ENCODE peak calls at places on chromosomes 16 and 17, in four cellular contexts. One of them, this sample, is unnamed.

GRCh38 chr16:57865746-57866528 is 63.6 kb upstream of the KIFC3 start:
- DNase-seq in B cell: no peak
- DNase-seq in neural progenitor cell: no peak
- DNase-seq in CD8-positive, alpha-beta T cell: no peak
- DNase-seq in this sample: no peak

GRCh38 chr17:47946929-47947397 is 5.6 kb downstream of the PNPO start:
- DNase-seq in neural progenitor cell: peak
- DNase-seq in CD8-positive, alpha-beta T cell: peak
- DNase-seq in B cell: peak
- DNase-seq in this sample: peak

GRCh38 chr16:1008085-1008484 is 26.5 kb downstream of the SOX8 start:
- DNase-seq in CD8-positive, alpha-beta T cell: no peak
- DNase-seq in B cell: no peak
- DNase-seq in neural progenitor cell: no peak
- DNase-seq in this sample: no peak

GRCh38 chr16:51569204-51569911 is 418.3 kb upstream of the SALL1 start:
- DNase-seq in neural progenitor cell: no peak
- DNase-seq in CD8-positive, alpha-beta T cell: no peak
- DNase-seq in B cell: no peak
- DNase-seq in this sample: no peak

GRCh38 chr16:3120435-3120834 is 8.0 kb downstream of the ZNF205 start:
- DNase-seq in B cell: no peak
- DNase-seq in neural progenitor cell: no peak
- DNase-seq in CD8-positive, alpha-beta T cell: no peak
- DNase-seq in this sample: no peak

GRCh38 chr17:37828313-37829124 is 83.7 kb upstream of the HNF1B start:
- DNase-seq in CD8-positive, alpha-beta T cell: no peak
- DNase-seq in B cell: no peak
- DNase-seq in neural progenitor cell: no peak
- DNase-seq in this sample: no peak

GRCh38 chr17:1640329-1641064 is 5.0 kb downstream of the SCARF1 start:
- DNase-seq in neural progenitor cell: no peak
- DNase-seq in CD8-positive, alpha-beta T cell: no peak
- DNase-seq in B cell: no peak
- DNase-seq in this sample: no peak

GRCh38 chr16:2497116-2497630 is 16.6 kb upstream of the ATP6V0C start:
- DNase-seq in neural progenitor cell: no peak
- DNase-seq in CD8-positive, alpha-beta T cell: no peak
- DNase-seq in B cell: no peak
- DNase-seq in this sample: no peak

GRCh38 chr16:55470533-55471371 is 8.2 kb upstream of the MMP2 start:
- DNase-seq in B cell: no peak
- DNase-seq in neural progenitor cell: no peak
- DNase-seq in CD8-positive, alpha-beta T cell: no peak
- DNase-seq in this sample: no peak

GRCh38 chr16:60776311-60776710 is 1259.9 kb downstream of the CDH8 start:
- DNase-seq in neural progenitor cell: no peak
- DNase-seq in B cell: no peak
- DNase-seq in CD8-positive, alpha-beta T cell: no peak
- DNase-seq in this sample: no peak

GRCh38 chr17:44777394-44778348 is 18.9 kb downstream of the ADAM11 start:
- DNase-seq in B cell: no peak
- DNase-seq in neural progenitor cell: no peak
- DNase-seq in CD8-positive, alpha-beta T cell: no peak
- DNase-seq in this sample: no peak

GRCh38 chr16:54175169-54175551 is 111.4 kb downstream of the IRX3 start:
- DNase-seq in B cell: no peak
- DNase-seq in CD8-positive, alpha-beta T cell: no peak
- DNase-seq in neural progenitor cell: no peak
- DNase-seq in this sample: no peak

GRCh38 chr17:81664051-81664470 is 2.3 kb downstream of the OXLD1 start:
- DNase-seq in B cell: no peak
- DNase-seq in neural progenitor cell: no peak
- DNase-seq in CD8-positive, alpha-beta T cell: no peak
- DNase-seq in this sample: no peak

GRCh38 chr17:72176516-72176851 is 55.7 kb downstream of the SOX9 start:
- DNase-seq in CD8-positive, alpha-beta T cell: no peak
- DNase-seq in B cell: no peak
- DNase-seq in neural progenitor cell: no peak
- DNase-seq in this sample: no peak

GRCh38 chr17:39737761-39738567 is at the start of gene GRB7:
- DNase-seq in B cell: no peak
- DNase-seq in CD8-positive, alpha-beta T cell: no peak
- DNase-seq in neural progenitor cell: peak
- DNase-seq in this sample: no peak

GRCh38 chr16:78180349-78180748 is 80.9 kb downstream of the WWOX start:
- DNase-seq in CD8-positive, alpha-beta T cell: no peak
- DNase-seq in neural progenitor cell: no peak
- DNase-seq in B cell: no peak
- DNase-seq in this sample: no peak